ENCODE peak calls at places on chromosome 3, in eight cellular contexts. E is ureter, X is lower leg skin, C is mesothelial cell of epicardium, M is iris pigment epithelial cell, P is amniotic stem cell, L is MV-4-11, V is NCI-H748 treated with DMSO at 0.1 percent for 48 hours. I is an unnamed sample.

GRCh38 chr3:177703788-177704187 is 506.5 kb upstream of the TBL1XR1 start:
- DNase-seq in L (no peak), X (no peak), E (no peak), C (no peak), M (peak), V (no peak), P (no peak), I (no peak)

GRCh38 chr3:30702521-30703404 is 96.4 kb downstream of the TGFBR2 start:
- DNase-seq in X (no peak), C (no peak), E (no peak), V (no peak), M (no peak), P (no peak), L (no peak), I (no peak)

GRCh38 chr3:71252466-71252865 is 331.1 kb downstream of the FOXP1 start:
- DNase-seq in L (peak), X (no peak), E (no peak), M (no peak), P (no peak), C (no peak), V (no peak), I (no peak)

GRCh38 chr3:79085166-79085565 is 682.6 kb downstream of the ROBO1 start:
- DNase-seq in E (no peak), L (no peak), V (no peak), X (no peak), P (no peak), C (no peak), M (peak), I (no peak)

GRCh38 chr3:77254967-77255831 is 215.3 kb downstream of the ROBO2 start:
- DNase-seq in M (peak), P (peak), E (no peak), V (peak), C (no peak), X (no peak), L (peak), I (peak)

GRCh38 chr3:179421500-179421899 is 29.8 kb downstream of the GNB4 start:
- DNase-seq in L (peak), X (no peak), P (no peak), E (no peak), C (no peak), V (no peak), M (peak), I (peak)

GRCh38 chr3:182910939-182911781 is 69.2 kb downstream of the DCUN1D1 start:
- DNase-seq in X (no peak), L (no peak), P (no peak), V (no peak), C (no peak), M (peak), E (no peak), I (no peak)

GRCh38 chr3:45131201-45131600 is 15.0 kb downstream of the CDCP1 start:
- DNase-seq in C (no peak), L (no peak), X (no peak), E (no peak), M (peak), P (no peak), V (no peak), I (no peak)

GRCh38 chr3:29090912-29091597 is 189.8 kb upstream of the RBMS3 start:
- DNase-seq in V (no peak), C (no peak), X (no peak), L (no peak), M (no peak), E (no peak), P (no peak), I (no peak)

GRCh38 chr3:101996832-101997231 is 147.5 kb downstream of the NFKBIZ start:
- DNase-seq in C (no peak), X (no peak), V (no peak), L (no peak), P (no peak), M (no peak), E (no peak), I (no peak)

GRCh38 chr3:58202917-58203360 is 7.8 kb downstream of the DNASE1L3 start:
- DNase-seq in V (no peak), X (no peak), E (no peak), L (no peak), M (no peak), C (no peak), P (no peak), I (no peak)

GRCh38 chr3:12758025-12758830 is 831 bp downstream of the TMEM40 start:
- DNase-seq in P (no peak), E (peak), M (peak), C (no peak), X (no peak), L (no peak), V (no peak), I (no peak)

GRCh38 chr3:64747682-64748081 is 59.9 kb upstream of the ADAMTS9 start:
- DNase-seq in V (no peak), L (no peak), C (no peak), X (no peak), P (no peak), M (no peak), E (no peak), I (no peak)

GRCh38 chr3:149765762-149766334 is 13.6 kb upstream of the COMMD2 start:
- DNase-seq in L (peak), M (peak), V (peak), C (no peak), E (no peak), P (peak), X (no peak), I (peak)

GRCh38 chr3:88986834-88987233 is 120.6 kb upstream of the EPHA3 start:
- DNase-seq in X (no peak), V (no peak), E (no peak), C (no peak), P (peak), M (peak), L (no peak), I (no peak)

GRCh38 chr3:108645364-108645763 is 55.8 kb downstream of the DZIP3 start:
- DNase-seq in E (no peak), M (no peak), L (no peak), V (no peak), C (no peak), X (no peak), P (no peak), I (no peak)

GRCh38 chr3:42376397-42376798 is 34.0 kb downstream of the LYZL4 start:
- DNase-seq in C (no peak), E (no peak), L (peak), M (peak), X (no peak), P (no peak), V (no peak), I (no peak)

GRCh38 chr3:186976802-186977201 is 46.5 kb downstream of the ST6GAL1 start:
- DNase-seq in V (no peak), P (no peak), E (no peak), M (no peak), C (no peak), X (no peak), L (no peak), I (no peak)

GRCh38 chr3:47079432-47079831 is 84.5 kb downstream of the SETD2 start:
- DNase-seq in V (no peak), C (no peak), E (no peak), X (no peak), P (no peak), M (no peak), L (no peak), I (no peak)

I was measured in head of caudate nucleus.